ENCODE peak calls at places on chromosomes 4 and X, in six cellular contexts. X, W, F, T, D and K are unnamed samples.

GRCh38 chr4:134499074-134499473 is 297.5 kb upstream of the PABPC4L start:
- DNase-seq in D (no peak), T (no peak), X (no peak), W (no peak), F (no peak), K (no peak)

GRCh38 chrX:68895339-68896250 is 66.8 kb downstream of the EFNB1 start:
- DNase-seq in T (no peak), W (peak), D (no peak), X (no peak), F (peak), K (no peak)

GRCh38 chr4:185738038-185738552 is 73.9 kb downstream of the SORBS2 start:
- DNase-seq in X (no peak), T (no peak), F (no peak), D (no peak), W (no peak), K (no peak)

GRCh38 chr4:41216294-41217019 is 2.1 kb upstream of the APBB2 start:
- DNase-seq in D (peak), W (peak), F (peak), X (peak), T (peak), K (peak)

GRCh38 chr4:68342139-68342538 is 7.8 kb downstream of the YTHDC1 start:
- DNase-seq in X (no peak), T (no peak), F (no peak), W (no peak), D (no peak), K (no peak)

GRCh38 chrX:116009871-116010710 is 160.5 kb upstream of the AGTR2 start:
- DNase-seq in T (no peak), D (no peak), X (peak), F (peak), W (no peak), K (no peak)

GRCh38 chr4:41346306-41347061 is 89.8 kb downstream of the UCHL1 start:
- DNase-seq in W (no peak), F (no peak), T (no peak), D (no peak), X (no peak), K (no peak)

GRCh38 chr4:2962614-2963184 is 507 bp downstream of the NOP14 start:
- DNase-seq in X (no peak), T (no peak), D (no peak), F (peak), W (no peak), K (no peak)

GRCh38 chrX:153688900-153689590 is 1.3 kb downstream of the SLC6A8 start:
- DNase-seq in T (no peak), X (no peak), D (no peak), W (peak), F (no peak), K (no peak)

GRCh38 chr4:101418055-101418454 is 70.7 kb upstream of the PPP3CA start:
- DNase-seq in F (no peak), W (no peak), T (no peak), D (peak), X (peak), K (peak)

GRCh38 chr4:168613869-168614268 is 117.0 kb downstream of the PALLD start:
- DNase-seq in F (no peak), D (no peak), W (no peak), X (no peak), T (no peak), K (no peak)

GRCh38 chr4:145736241-145736831 is 56.4 kb downstream of the C4orf51 start:
- DNase-seq in X (no peak), D (no peak), W (no peak), F (no peak), T (no peak), K (no peak)

GRCh38 chr4:26281876-26282275 is 38.9 kb upstream of the RBPJ start:
- DNase-seq in X (no peak), T (no peak), W (no peak), F (no peak), D (no peak), K (no peak)

GRCh38 chrX:82127228-82128123 is 925.6 kb downstream of the SH3BGRL start:
- DNase-seq in X (peak), F (no peak), T (no peak), W (no peak), D (no peak), K (no peak)

GRCh38 chr4:22488136-22488535 is 27.7 kb downstream of the ADGRA3 start:
- DNase-seq in T (no peak), W (no peak), D (no peak), F (no peak), X (no peak), K (no peak)

GRCh38 chr4:1234811-1235292 is 14.1 kb downstream of the CTBP1 start:
- DNase-seq in F (no peak), X (no peak), T (no peak), W (no peak), D (peak), K (no peak)

GRCh38 chr4:110675406-110675805 is 52.5 kb upstream of the PITX2 start:
- DNase-seq in X (no peak), D (no peak), F (no peak), W (no peak), T (no peak), K (no peak)

GRCh38 chrX:39802354-39802753 is 295.4 kb downstream of the BCOR start:
- DNase-seq in T (no peak), D (no peak), X (no peak), F (no peak), W (no peak), K (no peak)

GRCh38 chr4:4838602-4839470 is 20.6 kb upstream of the MSX1 start:
- DNase-seq in W (no peak), T (no peak), X (no peak), F (peak), D (no peak), K (no peak)

GRCh38 chr4:122914292-122914904 is 8.0 kb downstream of the NUDT6 start:
- DNase-seq in F (peak), D (no peak), T (no peak), W (no peak), X (peak), K (no peak)

GRCh38 chrX:69424161-69424560 is 80.0 kb upstream of the NALF2 start:
- DNase-seq in X (no peak), T (no peak), F (peak), D (no peak), W (peak), K (no peak)

GRCh38 chr4:147683172-147683571 is 791 bp downstream of the PRMT9 start:
- DNase-seq in T (no peak), D (no peak), X (no peak), F (peak), W (peak), K (no peak)

GRCh38 chrX:21838937-21839333 is 482 bp upstream of the MBTPS2 start:
- DNase-seq in T (no peak), F (peak), D (no peak), X (no peak), W (no peak), K (no peak)

GRCh38 chr4:102172341-102172740 is 172.9 kb downstream of the SLC39A8 start:
- DNase-seq in F (no peak), T (no peak), X (no peak), W (no peak), D (no peak), K (no peak)

DNA sequence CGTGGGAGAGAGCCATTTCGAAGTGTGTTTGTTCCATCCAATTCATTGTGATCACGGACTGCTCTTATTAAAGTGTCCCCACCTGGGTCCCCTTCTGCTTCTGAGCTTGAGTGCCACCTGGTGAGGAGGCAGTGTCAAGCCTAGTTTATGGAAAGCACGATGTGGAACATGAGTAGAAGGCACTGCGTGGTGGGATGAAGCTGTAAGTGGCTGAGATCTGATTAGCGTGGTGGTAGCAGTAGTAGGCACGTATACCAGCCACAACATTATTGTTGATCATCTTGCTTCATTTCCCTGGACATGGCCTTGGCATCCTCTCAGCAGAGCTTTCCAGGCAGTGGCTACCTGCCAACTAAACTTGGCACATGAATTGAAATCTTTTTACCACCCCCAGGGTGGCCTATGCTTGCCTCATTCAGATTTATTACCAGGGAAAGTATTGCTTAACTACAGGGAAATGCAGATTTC is 46.4 kb downstream of the GPAT3 start:
- DNase-seq in T (no peak), D (no peak), W (no peak), F (no peak), X (no peak), K (no peak)
- TF ChIP-seq TAF1 in T (no peak), D (no peak), W (no peak), F (no peak), X (no peak), K (no peak)

GRCh38 chrX:129540725-129541184 is 696 bp downstream of the OCRL start:
- DNase-seq in F (peak), T (no peak), X (no peak), W (no peak), D (no peak), K (peak)
- TF ChIP-seq POLR2A in F (peak), T (no peak), X (no peak), W (no peak), D (no peak), K (no peak)

DNA sequence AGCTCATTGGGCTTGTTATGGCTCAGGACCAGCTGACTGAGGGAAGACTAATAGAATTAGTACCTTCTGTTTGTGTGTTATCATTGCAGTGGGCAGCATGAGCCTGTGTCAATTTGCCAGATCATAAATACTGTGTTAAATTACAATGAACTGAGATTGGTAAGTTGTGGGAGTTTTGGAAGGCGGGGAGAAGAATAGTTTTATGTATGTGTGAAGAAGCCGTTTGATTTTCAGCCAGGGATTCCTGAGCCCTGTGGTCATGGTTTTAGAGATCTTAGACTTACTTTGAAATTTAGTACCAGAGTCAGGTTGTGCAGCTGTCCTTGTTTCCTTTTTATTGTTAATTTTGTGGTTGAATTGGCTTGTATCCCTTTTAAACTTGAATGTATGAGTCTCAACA is 66.9 kb downstream of the POLA1 start:
- DNase-seq in T (no peak), W (no peak), X (no peak), D (no peak), F (no peak), K (no peak)
- TF ChIP-seq TAF1 in T (no peak), W (no peak), X (no peak), D (no peak), F (no peak), K (no peak)

GRCh38 chrX:135549519-135549918 is 29.1 kb downstream of the INTS6L start:
- DNase-seq in W (no peak), T (no peak), F (no peak), X (no peak), D (no peak), K (no peak)

GRCh38 chrX:135543924-135544323 is 23.5 kb downstream of the INTS6L start:
- DNase-seq in W (peak), T (no peak), F (no peak), D (no peak), X (no peak), K (no peak)

GRCh38 chrX:135544338-135544948 is 24.0 kb downstream of the INTS6L start:
- DNase-seq in W (no peak), D (no peak), F (no peak), T (no peak), X (no peak), K (no peak)
- TF ChIP-seq POLR2A in W (no peak), D (no peak), F (no peak), T (no peak), X (no peak), K (no peak)

DNA sequence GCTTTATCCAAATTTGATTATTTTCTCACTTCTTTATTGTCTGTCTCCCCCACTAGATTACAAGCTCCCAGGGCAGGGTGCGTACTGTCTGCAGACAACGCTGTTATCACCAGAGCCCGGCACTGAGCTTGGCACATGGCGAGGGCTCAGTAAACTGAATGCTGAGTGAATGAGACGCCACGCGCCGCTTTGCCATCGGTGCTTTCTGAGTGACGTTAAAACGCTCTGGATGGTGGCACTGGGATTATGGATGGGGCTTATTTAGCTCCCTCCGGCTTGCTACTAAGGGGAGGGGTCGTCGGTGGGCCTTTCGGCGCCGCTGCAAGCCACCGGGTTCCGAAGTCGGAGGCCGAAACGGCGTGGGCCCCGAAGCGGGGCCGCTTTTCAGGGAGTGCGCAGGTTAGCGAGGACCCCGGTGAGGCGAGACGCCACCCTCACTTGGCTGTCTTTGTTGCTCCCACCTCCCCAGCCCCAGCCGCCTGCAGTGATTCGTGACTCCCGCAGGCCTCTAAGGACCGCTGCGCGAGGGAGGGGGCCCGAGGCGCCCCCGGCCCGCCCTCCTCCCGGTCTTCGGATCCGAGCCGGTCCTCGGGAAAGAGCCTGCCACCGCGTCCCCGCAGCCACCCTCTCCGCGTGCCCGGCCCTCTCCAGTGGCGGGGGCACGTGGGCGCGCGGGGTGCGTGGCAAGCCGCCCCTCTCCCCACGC is 566 bp upstream of the FHL1 start:
- DNase-seq in D (no peak), T (no peak), F (no peak), W (no peak), X (no peak), K (peak)
- TF ChIP-seq TAF1 in D (no peak), T (no peak), F (no peak), W (no peak), X (no peak), K (no peak)

DNA sequence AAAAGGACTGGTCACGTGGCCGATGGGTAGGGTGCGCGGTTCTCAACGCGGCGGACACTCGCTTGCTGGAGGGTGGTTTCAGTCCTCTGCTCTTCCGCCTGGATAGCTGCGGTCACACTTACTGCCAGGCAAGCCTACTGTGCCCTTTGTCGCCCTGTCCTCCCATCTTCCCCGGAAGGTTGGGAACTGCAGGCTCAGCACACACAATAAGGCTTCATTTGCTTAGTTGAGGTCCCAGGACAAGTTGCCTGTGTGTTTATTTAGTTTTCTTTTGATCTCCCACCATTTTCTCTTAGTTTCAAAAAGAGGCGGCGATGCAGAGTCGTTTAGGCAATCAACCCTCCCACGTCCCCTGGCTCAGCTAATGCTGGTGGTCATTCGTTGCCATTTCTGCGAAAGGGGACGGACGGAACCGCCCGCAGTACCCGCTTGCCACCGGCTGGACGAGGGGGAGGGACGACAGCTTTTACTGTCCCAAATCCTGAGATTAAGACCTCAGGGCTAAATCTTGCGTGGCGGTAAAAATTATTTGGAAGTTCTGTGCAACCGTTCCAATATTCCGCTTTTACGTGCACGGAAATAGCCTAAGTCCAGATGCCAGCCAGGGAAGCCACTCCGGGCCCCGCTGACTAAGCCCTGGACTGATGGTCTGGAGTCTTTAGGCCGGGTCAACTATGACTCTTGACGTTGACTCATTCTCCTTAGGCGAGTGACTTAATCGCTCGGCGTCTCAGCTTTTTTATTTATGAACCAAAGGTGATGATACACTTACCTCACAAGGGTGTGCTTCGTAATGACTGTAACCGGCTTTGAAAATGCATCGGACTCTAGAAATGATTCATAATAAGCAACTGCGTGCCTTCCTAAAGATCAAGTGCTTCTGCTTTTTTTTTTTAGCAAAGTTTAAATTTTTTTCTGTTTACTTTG is 671 bp upstream of the EIF4E start:
- DNase-seq in T (no peak), F (peak), W (peak), X (peak), D (peak), K (peak)
- TF ChIP-seq POLR2A in T (peak), F (peak), W (peak), X (peak), D (peak), K (peak)